ENCODE peak calls at places on chromosome 6, in five cellular contexts. Q is mesenchymal stem cell, F is H9, P is neuronal stem cell, E is H1. O is an unnamed sample.

GRCh38 chr6:6709106-6709505 is 120.6 kb downstream of the LY86 start:
- DNase-seq in F (no peak), P (no peak), Q (no peak), E (no peak), O (no peak)

GRCh38 chr6:131199568-131200272 is 64.5 kb downstream of the AKAP7 start:
- DNase-seq in F (peak; percentile 85), P (peak; percentile 9), E (peak; percentile 36), Q (peak; percentile 59), O (peak; percentile 27)

GRCh38 chr6:82971877-82972460 is 93.7 kb downstream of the UBE3D start:
- DNase-seq in Q (no peak), F (no peak), E (no peak), P (no peak), O (no peak)

GRCh38 chr6:45439861-45440388 is 62.2 kb upstream of the SUPT3H start:
- DNase-seq in P (no peak), F (no peak), E (no peak), Q (no peak), O (no peak)

GRCh38 chr6:125983246-125983945 is 2.9 kb upstream of the TRMT11 start:
- DNase-seq in E (no peak), F (no peak), P (no peak), Q (peak; percentile 66), O (no peak)

GRCh38 chr6:33785766-33786165 is 3.2 kb downstream of the LEMD2 start:
- DNase-seq in P (no peak), E (no peak), F (no peak), Q (peak; percentile 38), O (peak; percentile 20)

GRCh38 chr6:139271056-139271455 is 20.7 kb downstream of the TXLNB start:
- DNase-seq in P (no peak), E (no peak), F (no peak), Q (peak; percentile 87), O (peak; percentile 2)

GRCh38 chr6:169583867-169584541 is 117.8 kb downstream of the WDR27 start:
- DNase-seq in E (no peak), F (no peak), P (no peak), Q (no peak), O (no peak)

GRCh38 chr6:148328876-148329567 is 13.6 kb upstream of the SASH1 start:
- DNase-seq in F (no peak), P (no peak), E (no peak), Q (peak; percentile 29), O (no peak)

GRCh38 chr6:44297063-44298038 is 15.8 kb downstream of the AARS2 start:
- DNase-seq in E (no peak), F (peak; percentile 56), P (peak; percentile 51), Q (peak; percentile 38), O (no peak)

GRCh38 chr6:44664716-44665115 is 277.2 kb downstream of the CDC5L start:
- DNase-seq in Q (peak; percentile 35), P (no peak), E (no peak), F (peak; percentile 22), O (peak; percentile 83)

GRCh38 chr6:129312865-129313264 is 397.1 kb downstream of the ARHGAP18 start:
- DNase-seq in F (no peak), E (no peak), P (no peak), Q (peak; percentile 14), O (peak; percentile 62)

GRCh38 chr6:92201618-92202017 is 1217.7 kb downstream of the EPHA7 start:
- DNase-seq in P (no peak), F (no peak), E (no peak), Q (peak; percentile 49), O (no peak)

GRCh38 chr6:139536751-139537617 is 162.5 kb upstream of the CITED2 start:
- DNase-seq in E (no peak), F (no peak), Q (no peak), P (no peak), O (no peak)

GRCh38 chr6:136927313-136927712 is 5.2 kb downstream of the SLC35D3 start:
- DNase-seq in P (peak; percentile 14), Q (peak; percentile 13), F (peak; percentile 51), E (no peak), O (no peak)

GRCh38 chr6:53361549-53362031 is 12.8 kb upstream of the ELOVL5 start:
- DNase-seq in Q (no peak), P (no peak), F (no peak), E (no peak), O (no peak)

GRCh38 chr6:35452186-35453090 is at the start of gene FANCE:
- DNase-seq in F (peak; percentile 98), Q (peak; percentile 92), E (peak; percentile 90), P (peak; percentile 97), O (peak; percentile 99)

GRCh38 chr6:7050911-7051779 is 56.6 kb upstream of the RREB1 start:
- DNase-seq in F (peak; percentile 70), E (no peak), Q (peak; percentile 84), P (peak; percentile 38), O (peak; percentile 61)

GRCh38 chr6:3350252-3350826 is 91.6 kb downstream of the PSMG4 start:
- DNase-seq in P (no peak), E (no peak), Q (no peak), F (no peak), O (no peak)

GRCh38 chr6:69489970-69490369 is 306.8 kb downstream of the LMBRD1 start:
- DNase-seq in F (no peak), Q (no peak), E (no peak), P (no peak), O (no peak)

GRCh38 chr6:110201141-110201848 is 21.1 kb downstream of the CDC40 start:
- DNase-seq in F (no peak), Q (no peak), P (no peak), E (no peak), O (no peak)

DNA sequence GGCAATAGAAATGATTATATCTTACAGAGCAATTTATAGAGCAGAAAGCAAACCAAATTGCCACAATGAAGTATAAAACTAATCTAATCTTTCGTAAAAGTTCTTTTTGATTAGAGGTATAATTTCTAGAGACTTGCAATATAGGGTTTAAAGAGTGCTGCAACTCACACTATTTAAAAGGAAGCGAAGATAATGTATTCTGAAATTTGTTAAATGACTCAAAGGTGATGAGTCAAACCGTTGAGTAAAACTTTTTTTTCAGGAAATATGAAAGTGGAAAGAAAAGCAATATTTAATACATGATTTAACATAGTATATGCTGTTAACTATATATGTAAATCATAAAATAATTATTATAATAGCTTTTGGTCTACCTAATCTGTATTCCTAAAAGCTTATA is 133.6 kb downstream of the SYNE1 start:
- DNase-seq in P (no peak), F (no peak), Q (no peak), E (no peak), O (no peak)
- H2BK120ac ChIP-seq in P (no peak overlapping the region), F (no peak overlapping the region), Q (no peak overlapping the region), E (no peak overlapping the region), O (no peak overlapping the region)

GRCh38 chr6:90065173-90065572 is 170.9 kb downstream of the GJA10 start:
- DNase-seq in Q (no peak), F (no peak), P (no peak), E (no peak), O (no peak)

GRCh38 chr6:90066715-90067114 is 172.4 kb downstream of the GJA10 start:
- DNase-seq in P (no peak), Q (no peak), F (no peak), E (no peak), O (no peak)

GRCh38 chr6:90072501-90072900 is 178.2 kb downstream of the GJA10 start:
- DNase-seq in P (no peak), Q (no peak), F (no peak), E (no peak), O (no peak)

GRCh38 chr6:90068835-90069478 is 174.7 kb downstream of the GJA10 start:
- DNase-seq in F (no peak), E (no peak), P (no peak), Q (peak; percentile 4), O (no peak)

GRCh38 chr6:90068264-90068663 is 174.0 kb downstream of the GJA10 start:
- DNase-seq in E (no peak), P (no peak), F (no peak), Q (peak; percentile 68), O (no peak)
- H2BK12ac ChIP-seq in E (no peak overlapping the region), P (no peak overlapping the region), F (no peak overlapping the region), Q (no peak overlapping the region), O (no peak overlapping the region)

DNA sequence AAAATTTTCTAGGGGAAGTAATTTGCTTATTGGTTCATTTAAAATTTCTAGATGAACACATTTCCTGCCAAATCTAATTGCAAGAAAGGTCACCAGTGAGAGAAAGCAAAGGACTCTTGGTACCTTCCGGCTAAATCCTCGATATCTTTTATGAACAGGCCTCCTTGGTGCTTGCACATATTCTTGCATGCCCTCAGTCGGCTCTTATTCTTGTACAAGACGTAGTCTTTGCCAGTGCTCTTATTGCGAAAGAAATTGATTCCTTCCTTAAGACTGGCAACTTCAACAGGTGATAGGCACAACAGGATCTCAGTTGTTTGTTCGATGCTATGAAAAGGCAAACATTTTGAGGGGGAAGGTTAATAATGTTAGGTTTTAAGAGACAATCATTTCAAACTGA is 141.7 kb upstream of the CARMIL1 start:
- DNase-seq in F (no peak), E (no peak), Q (no peak), P (no peak), O (no peak)
- H2BK120ac ChIP-seq in F (no peak overlapping the region), E (no peak overlapping the region), Q (no peak overlapping the region), P (no peak overlapping the region), O (no peak overlapping the region)

GRCh38 chr6:22556298-22556697 is 13.1 kb upstream of the HDGFL1 start:
- DNase-seq in E (no peak), P (no peak), F (no peak), Q (no peak), O (no peak)

GRCh38 chr6:22557007-22557406 is 12.4 kb upstream of the HDGFL1 start:
- DNase-seq in Q (no peak), E (no peak), F (no peak), P (no peak), O (no peak)

DNA sequence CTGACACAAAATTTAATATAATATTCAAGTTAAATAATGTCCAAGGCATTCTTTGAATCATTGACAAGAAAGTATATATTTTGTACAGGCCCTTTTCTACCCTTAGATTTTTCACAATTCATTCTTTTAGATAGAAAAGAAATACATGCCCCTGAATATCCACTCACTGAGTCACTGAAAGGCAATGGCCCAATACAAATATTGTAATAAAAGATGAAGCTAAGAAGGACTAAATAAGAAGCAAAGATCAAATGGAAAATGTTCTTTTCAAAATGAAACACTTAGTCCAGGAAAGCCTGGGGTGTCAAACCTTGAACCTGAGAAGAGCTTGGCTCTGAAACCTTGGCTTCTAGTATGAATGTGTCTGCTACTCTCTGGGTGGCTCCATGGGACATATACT is 18.1 kb upstream of the HDGFL1 start:
- DNase-seq in E (no peak), F (no peak), P (no peak), Q (no peak), O (no peak)
- H2BK12ac ChIP-seq in E (no peak overlapping the region), F (no peak overlapping the region), P (no peak overlapping the region), Q (no peak overlapping the region), O (no peak overlapping the region)

DNA sequence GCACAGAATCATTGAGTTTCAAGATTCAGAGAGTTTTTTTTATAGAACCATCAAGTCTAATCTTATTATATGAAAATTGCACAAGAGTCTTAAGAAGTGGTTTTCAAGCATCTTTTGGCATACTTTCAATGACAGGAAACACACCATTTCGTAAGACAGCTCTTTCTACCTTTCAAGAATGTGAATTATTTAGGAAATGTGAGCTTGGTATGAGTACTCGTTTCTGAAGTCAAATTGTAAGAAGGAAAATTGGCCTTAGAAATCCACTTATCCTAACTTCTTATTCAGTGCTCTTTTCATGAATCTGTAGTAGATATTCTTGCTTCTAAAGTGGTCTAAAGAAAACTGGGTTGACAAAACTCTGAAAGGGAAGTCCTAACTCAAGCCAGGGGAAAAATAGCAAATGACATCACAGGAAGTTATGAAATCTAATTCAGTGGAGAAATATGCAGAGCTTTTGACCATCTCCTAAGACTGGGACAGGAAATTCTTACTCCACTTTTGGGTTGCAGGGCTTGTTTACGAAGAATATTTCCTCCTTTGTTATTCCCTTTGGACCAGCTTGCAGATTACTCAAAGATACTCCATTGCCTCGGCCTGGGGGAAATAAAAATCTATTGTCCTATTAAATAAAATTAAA is 38.4 kb upstream of the OGFRL1 start:
- DNase-seq in P (no peak), Q (peak; percentile 85), F (no peak), E (no peak), O (peak; percentile 4)
- H2BK120ac ChIP-seq in P (no peak overlapping the region), Q (no peak overlapping the region), F (no peak overlapping the region), E (no peak overlapping the region), O (peak overlapping the region; percentile 75)